ENCODE peak calls at places on chromosomes 4 and X, in six cellular contexts. R, A, I, Y, B and H are unnamed samples.

GRCh38 chrX:136659174-136659573 is 11.2 kb downstream of the CD40LG start:
- DNase-seq in R (no peak), A (no peak), I (no peak), Y (no peak), B (no peak), H (no peak)

GRCh38 chrX:31038585-31039326 is 33.1 kb downstream of the FTHL17 start:
- DNase-seq in R (peak), A (peak), I (peak), Y (no peak), B (peak), H (peak)

GRCh38 chr4:173284463-173284862 is 49.7 kb downstream of the HMGB2 start:
- DNase-seq in R (no peak), A (no peak), I (no peak), Y (no peak), B (no peak), H (no peak)

GRCh38 chrX:17559728-17560379 is 177.4 kb upstream of the SCML1 start:
- DNase-seq in R (peak), A (peak), I (peak), Y (peak), B (peak), H (peak)

GRCh38 chrX:23623797-23624196 is 43.5 kb upstream of the PRDX4 start:
- DNase-seq in R (no peak), A (no peak), I (no peak), Y (no peak), B (no peak), H (no peak)

GRCh38 chrX:152600853-152601635 is 36.7 kb upstream of the GABRQ start:
- DNase-seq in R (peak), A (no peak), I (no peak), Y (no peak), B (no peak), H (peak)

GRCh38 chr4:48947731-48948130 is 38.3 kb upstream of the CWH43 start:
- DNase-seq in R (no peak), A (no peak), I (no peak), Y (no peak), B (no peak), H (no peak)

GRCh38 chr4:152328595-152328994 is 207.3 kb downstream of the FBXW7 start:
- DNase-seq in R (no peak), A (no peak), I (peak), Y (peak), B (no peak), H (no peak)

GRCh38 chr4:142983612-142984011 is 137.5 kb upstream of the INPP4B start:
- DNase-seq in R (no peak), A (no peak), I (no peak), Y (no peak), B (no peak), H (no peak)

GRCh38 chr4:99868126-99868596 is 26.1 kb downstream of the LAMTOR3 start:
- DNase-seq in R (peak), A (peak), I (peak), Y (no peak), B (no peak), H (peak)

GRCh38 chr4:69057620-69058409 is 38.5 kb upstream of the UGT2B7 start:
- DNase-seq in R (peak), A (peak), I (peak), Y (no peak), B (no peak), H (no peak)

GRCh38 chrX:152637649-152638442 is at the start of gene GABRQ:
- DNase-seq in R (peak), A (no peak), I (peak), Y (peak), B (peak), H (peak)

GRCh38 chrX:39819921-39820849 is 277.6 kb downstream of the BCOR start:
- DNase-seq in R (peak), A (no peak), I (no peak), Y (no peak), B (peak), H (no peak)
- H3K4me2 ChIP-seq in R (peak), A (no peak), I (no peak), Y (no peak), B (peak), H (peak)

GRCh38 chr4:724131-724530 is 18.5 kb downstream of the PCGF3 start:
- DNase-seq in R (no peak), A (no peak), I (no peak), Y (no peak), B (no peak), H (no peak)

GRCh38 chr4:723706-724105 is 18.1 kb downstream of the PCGF3 start:
- DNase-seq in R (no peak), A (no peak), I (no peak), Y (no peak), B (no peak), H (no peak)

GRCh38 chr4:721261-722171 is 15.9 kb downstream of the PCGF3 start:
- DNase-seq in R (no peak), A (no peak), I (peak), Y (no peak), B (peak), H (no peak)

GRCh38 chr4:722181-722725 is 16.6 kb downstream of the PCGF3 start:
- DNase-seq in R (no peak), A (no peak), I (no peak), Y (no peak), B (no peak), H (no peak)

DNA sequence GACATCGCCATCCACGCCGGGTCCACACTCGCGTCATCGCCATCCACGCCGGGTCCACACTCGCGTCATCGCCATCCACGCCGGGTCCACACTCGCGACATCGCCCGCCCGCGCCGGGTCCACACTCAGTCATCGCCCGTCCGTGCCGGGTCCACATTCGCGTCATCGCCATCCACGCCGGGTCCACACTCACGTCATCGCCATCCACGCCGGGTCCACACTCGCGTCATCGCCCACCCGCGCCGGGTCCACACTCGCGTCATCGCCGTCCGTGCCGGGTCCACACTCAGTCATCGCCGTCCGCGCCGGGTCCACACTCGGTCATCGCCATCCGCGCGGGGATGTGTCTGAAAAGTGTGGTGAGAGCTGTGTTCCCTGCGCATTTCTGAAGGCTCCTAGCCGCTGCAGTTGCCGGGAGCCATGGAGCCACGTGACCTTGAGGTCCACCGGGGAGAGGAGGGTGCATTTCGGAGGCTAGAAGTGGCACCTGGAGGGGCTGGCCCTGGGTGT is 17.3 kb downstream of the PCGF3 start:
- DNase-seq in R (no peak), A (no peak), I (no peak), Y (no peak), B (no peak), H (no peak)
- H3K27ac ChIP-seq in R (no peak), A (no peak), I (peak), Y (no peak), B (no peak), H (no peak)

GRCh38 chr4:2395584-2395983 is 22.9 kb downstream of the ZFYVE28 start:
- DNase-seq in R (no peak), A (no peak), I (no peak), Y (no peak), B (no peak), H (no peak)

GRCh38 chr4:2394544-2394943 is 23.9 kb downstream of the ZFYVE28 start:
- DNase-seq in R (no peak), A (no peak), I (no peak), Y (no peak), B (no peak), H (no peak)

GRCh38 chr4:2395038-2395437 is 23.4 kb downstream of the ZFYVE28 start:
- DNase-seq in R (no peak), A (peak), I (no peak), Y (no peak), B (no peak), H (peak)

GRCh38 chr4:2390780-2391490 is 27.5 kb downstream of the ZFYVE28 start:
- DNase-seq in R (no peak), A (no peak), I (no peak), Y (no peak), B (no peak), H (no peak)

DNA sequence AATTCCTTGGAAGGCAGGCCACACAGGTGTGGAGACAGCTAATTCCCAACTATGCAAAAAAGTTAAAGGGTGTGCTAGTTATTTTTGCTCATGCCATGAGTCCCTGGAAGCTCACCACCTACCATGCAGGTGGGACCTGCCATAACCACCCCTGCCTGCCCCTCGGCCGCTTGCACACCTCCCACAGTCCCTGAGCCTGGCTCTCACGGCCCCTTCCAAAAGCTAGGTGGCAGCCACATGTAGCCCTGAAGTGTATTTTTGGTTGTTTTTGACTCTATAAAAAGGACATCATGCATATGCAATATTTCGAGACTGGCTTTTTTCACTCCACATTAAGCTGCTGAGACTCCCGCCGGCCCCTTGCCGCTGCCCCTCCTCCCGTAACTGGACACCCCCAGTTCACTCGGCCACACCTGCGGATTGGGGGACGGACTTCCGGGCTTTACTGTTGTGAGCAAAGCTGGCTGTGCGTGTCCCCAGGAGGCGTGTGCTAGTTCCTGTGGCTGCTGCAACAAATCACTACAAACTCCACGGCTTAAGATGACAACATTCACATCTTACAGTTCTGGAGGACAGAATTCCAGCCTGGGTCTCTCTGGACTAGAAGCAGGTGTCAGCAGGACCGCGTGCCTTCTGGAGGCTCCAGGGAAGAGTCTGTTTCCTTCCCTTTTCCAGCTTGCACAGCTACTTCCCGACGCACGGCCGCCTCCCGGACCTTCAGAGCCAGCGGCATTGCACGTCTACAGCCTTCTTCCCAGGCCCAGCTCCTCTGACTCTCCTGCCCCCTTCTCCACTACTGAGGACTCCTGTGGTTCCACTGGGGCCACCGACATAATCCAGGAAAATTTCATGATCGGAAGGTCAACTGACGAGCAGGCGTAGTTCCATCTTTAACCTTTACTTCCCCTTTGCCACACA is 24.8 kb downstream of the ZFYVE28 start:
- DNase-seq in R (peak), A (no peak), I (no peak), Y (no peak), B (no peak), H (peak)
- H3K4me3 ChIP-seq in R (peak), A (no peak), I (no peak), Y (no peak), B (no peak), H (no peak)

GRCh38 chr4:98148856-98149255 is 5.6 kb upstream of the STPG2 start:
- DNase-seq in R (no peak), A (no peak), I (no peak), Y (no peak), B (no peak), H (no peak)
- H3K4me2 ChIP-seq in R (no peak), A (no peak), I (no peak), Y (no peak), B (no peak), H (no peak)

GRCh38 chr4:76206222-76206942 is 7.2 kb downstream of the SCARB2 start:
- DNase-seq in R (no peak), A (peak), I (peak), Y (no peak), B (no peak), H (no peak)
- H3K27ac ChIP-seq in R (no peak), A (peak), I (peak), Y (no peak), B (no peak), H (peak)

GRCh38 chrX:120115438-120115963 is at the start of gene RHOXF1:
- DNase-seq in R (no peak), A (no peak), I (no peak), Y (no peak), B (no peak), H (no peak)

GRCh38 chrX:120125444-120125843 is 9.7 kb upstream of the RHOXF1 start:
- DNase-seq in R (no peak), A (no peak), I (peak), Y (no peak), B (peak), H (no peak)

DNA sequence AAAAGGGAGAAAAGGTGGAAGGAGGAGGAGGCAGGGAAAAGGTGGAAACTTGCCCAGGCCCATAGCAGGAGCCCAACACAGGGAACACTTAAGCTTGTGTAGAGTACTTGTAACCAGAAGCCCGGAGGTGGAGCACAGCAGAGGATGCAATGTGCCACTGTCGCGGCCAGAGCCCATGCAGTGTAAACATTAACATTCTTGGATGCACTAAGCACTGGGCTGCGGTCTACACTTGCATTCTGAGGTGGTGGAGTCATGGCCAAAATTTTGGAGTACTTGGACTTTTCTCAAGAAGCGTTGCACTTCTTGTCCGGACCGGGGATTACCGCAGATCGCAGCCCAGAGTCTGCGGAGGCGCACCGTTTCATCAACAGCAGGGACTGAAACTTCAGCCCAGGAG is 4.5 kb upstream of the RHOXF1 start:
- DNase-seq in R (no peak), A (peak), I (peak), Y (no peak), B (no peak), H (peak)
- H3K4me3 ChIP-seq in R (no peak), A (no peak), I (no peak), Y (no peak), B (no peak), H (no peak)

GRCh38 chr4:139164731-139165130 is 12.3 kb downstream of the ELF2 start:
- DNase-seq in R (no peak), A (no peak), I (no peak), Y (no peak), B (peak), H (no peak)

GRCh38 chr4:139170932-139171331 is 6.1 kb downstream of the ELF2 start:
- DNase-seq in R (no peak), A (no peak), I (no peak), Y (no peak), B (no peak), H (no peak)

GRCh38 chr4:139171878-139172691 is 4.9 kb downstream of the ELF2 start:
- DNase-seq in R (no peak), A (peak), I (peak), Y (no peak), B (no peak), H (peak)

GRCh38 chr4:139163806-139164206 is 13.2 kb downstream of the ELF2 start:
- DNase-seq in R (no peak), A (no peak), I (no peak), Y (no peak), B (no peak), H (no peak)

GRCh38 chr4:139167774-139168444 is 9.1 kb downstream of the ELF2 start:
- DNase-seq in R (no peak), A (peak), I (peak), Y (peak), B (peak), H (peak)
- H3K4me2 ChIP-seq in R (no peak), A (no peak), I (no peak), Y (no peak), B (no peak), H (no peak)

GRCh38 chr4:25913851-25914669 is at the start of gene SMIM20:
- DNase-seq in R (peak), A (peak), I (peak), Y (peak), B (peak), H (peak)

GRCh38 chr4:25913056-25913850 is 767 bp upstream of the SMIM20 start:
- DNase-seq in R (peak), A (peak), I (no peak), Y (no peak), B (peak), H (no peak)

GRCh38 chr4:25916870-25917269 is 2.9 kb downstream of the SMIM20 start:
- DNase-seq in R (no peak), A (no peak), I (no peak), Y (no peak), B (no peak), H (no peak)

GRCh38 chr4:25915359-25915716 is 1.3 kb downstream of the SMIM20 start:
- DNase-seq in R (no peak), A (no peak), I (peak), Y (no peak), B (no peak), H (no peak)

GRCh38 chr4:25914670-25915358 is 794 bp downstream of the SMIM20 start:
- DNase-seq in R (no peak), A (no peak), I (no peak), Y (no peak), B (no peak), H (no peak)
- H3K27ac ChIP-seq in R (no peak), A (no peak), I (peak), Y (peak), B (peak), H (no peak)